ENCODE peak calls at places on chromosome 21, in eight cellular contexts. P, J, Q, D, N, W, Z and T are unnamed samples.

GRCh38 chr21:46161180-46161799 is 5.9 kb upstream of the FTCD start:
- DNase-seq in P (peak; percentile 20), J (no peak), Q (peak; percentile 27), D (no peak), N (peak; percentile 68), W (peak; percentile 45), Z (no peak), T (no peak)

GRCh38 chr21:36027352-36027751 is 33.0 kb downstream of the SETD4 start:
- DNase-seq in P (no peak), J (no peak), Q (no peak), D (no peak), N (no peak), W (peak; percentile 29), Z (no peak), T (no peak)

GRCh38 chr21:31557956-31558838 is 101.3 kb upstream of the SOD1 start:
- DNase-seq in P (peak; percentile 22), J (no peak), Q (peak; percentile 48), D (peak; percentile 51), N (peak; percentile 78), W (peak; percentile 53), Z (peak; percentile 65), T (peak; percentile 53)

GRCh38 chr21:44914176-44914874 is 6.4 kb downstream of the ITGB2 start:
- DNase-seq in P (peak; percentile 52), J (no peak), Q (no peak), D (no peak), N (no peak), W (no peak), Z (no peak), T (peak; percentile 87)

GRCh38 chr21:28489197-28489596 is 503.5 kb downstream of the LTN1 start:
- DNase-seq in P (no peak), J (no peak), Q (no peak), D (no peak), N (no peak), W (no peak), Z (no peak), T (no peak)

GRCh38 chr21:45433911-45434644 is 29.1 kb downstream of the COL18A1 start:
- DNase-seq in P (no peak), J (no peak), Q (no peak), D (no peak), N (no peak), W (no peak), Z (no peak), T (no peak)

GRCh38 chr21:40752125-40752524 is 94.8 kb downstream of the DSCAM start:
- DNase-seq in P (no peak), J (no peak), Q (peak; percentile 41), D (peak; percentile 30), N (no peak), W (no peak), Z (no peak), T (no peak)

GRCh38 chr21:27464643-27465042 is 497.8 kb upstream of the ADAMTS5 start:
- DNase-seq in P (no peak), J (no peak), Q (no peak), D (no peak), N (no peak), W (no peak), Z (no peak), T (no peak)

GRCh38 chr21:35043549-35043948 is 5.6 kb downstream of the RUNX1 start:
- DNase-seq in P (peak; percentile 48), J (no peak), Q (no peak), D (no peak), N (no peak), W (no peak), Z (no peak), T (peak; percentile 39)

GRCh38 chr21:44931137-44931500 is 8.7 kb upstream of the SLX9 start:
- DNase-seq in P (peak; percentile 80), J (no peak), Q (peak; percentile 36), D (no peak), N (no peak), W (peak; percentile 67), Z (no peak), T (peak; percentile 45)

GRCh38 chr21:27321791-27322190 is 354.9 kb upstream of the ADAMTS5 start:
- DNase-seq in P (no peak), J (no peak), Q (no peak), D (no peak), N (no peak), W (no peak), Z (no peak), T (no peak)

GRCh38 chr21:31560479-31560878 is 99.0 kb upstream of the SOD1 start:
- DNase-seq in P (no peak), J (no peak), Q (no peak), D (no peak), N (no peak), W (no peak), Z (no peak), T (no peak)

GRCh38 chr21:45309069-45309521 is 21.4 kb upstream of the POFUT2 start:
- DNase-seq in P (no peak), J (no peak), Q (peak; percentile 84), D (peak; percentile 89), N (no peak), W (peak; percentile 92), Z (peak; percentile 88), T (peak; percentile 65)

DNA sequence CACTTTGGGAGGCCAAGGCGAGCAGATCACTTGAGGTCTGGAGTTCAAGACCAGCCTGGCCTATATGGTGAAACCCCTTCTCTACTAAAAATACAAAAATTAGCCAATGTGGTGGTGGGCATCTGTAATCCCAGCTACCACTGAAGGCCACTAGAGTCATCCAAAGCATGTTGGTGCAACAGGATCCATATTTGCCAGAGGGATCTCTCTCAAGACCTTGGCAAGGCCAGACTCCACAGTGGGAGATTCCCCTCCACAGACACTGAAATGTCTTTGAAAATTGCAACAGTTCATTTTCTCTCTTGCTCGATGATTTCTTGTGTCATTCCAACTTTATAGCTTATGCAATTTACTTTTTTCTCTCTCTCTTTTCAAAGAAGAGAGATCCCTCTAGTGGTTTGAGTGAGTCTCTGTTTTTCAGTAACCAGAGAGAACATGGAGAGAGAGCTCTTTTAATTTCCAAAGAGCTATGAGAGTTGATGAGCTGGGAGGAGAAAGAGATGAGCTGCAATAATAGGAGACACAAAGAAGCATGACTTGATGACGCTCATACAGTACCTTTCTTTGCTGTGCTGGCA is 176.8 kb upstream of the USP25 start:
- DNase-seq in P (no peak), J (no peak), Q (no peak), D (no peak), N (no peak), W (no peak), Z (no peak), T (no peak)
- TF ChIP-seq CTCF in P (peak; percentile 35), J (no peak), Q (peak; percentile 67), D (peak; percentile 15), N (peak; percentile 69), W (peak; percentile 46), Z (peak; percentile 31), T (peak; percentile 46)

GRCh38 chr21:33864150-33864549 is 51.5 kb downstream of the ATP5PO start:
- DNase-seq in P (no peak), J (no peak), Q (no peak), D (no peak), N (no peak), W (no peak), Z (no peak), T (no peak)
- TF ChIP-seq CTCF in P (no peak), J (no peak), Q (no peak), D (no peak), N (no peak), W (no peak), Z (no peak), T (no peak)

GRCh38 chr21:39441502-39442475 is 3.8 kb downstream of the LCA5L start:
- DNase-seq in P (no peak), J (no peak), Q (no peak), D (peak; percentile 39), N (no peak), W (peak; percentile 75), Z (peak; percentile 38), T (peak; percentile 46)
- TF ChIP-seq CTCF in P (peak; percentile 86), J (peak; percentile 51), Q (peak; percentile 92), D (peak; percentile 55), N (peak; percentile 89), W (peak; percentile 51), Z (peak; percentile 63), T (peak; percentile 72)

GRCh38 chr21:41933259-41934079 is 20.3 kb downstream of the C2CD2 start:
- DNase-seq in P (no peak), J (no peak), Q (no peak), D (no peak), N (no peak), W (peak; percentile 69), Z (no peak), T (no peak)
- TF ChIP-seq CTCF in P (no peak), J (peak; percentile 14), Q (no peak), D (no peak), N (no peak), W (peak; percentile 31), Z (no peak), T (no peak)

GRCh38 chr21:38796426-38796825 is 9.3 kb upstream of the ETS2 start:
- DNase-seq in P (no peak), J (no peak), Q (no peak), D (no peak), N (no peak), W (no peak), Z (no peak), T (peak; percentile 60)
- TF ChIP-seq CTCF in P (peak; percentile 16), J (no peak), Q (no peak), D (no peak), N (no peak), W (no peak), Z (no peak), T (no peak)

GRCh38 chr21:42617476-42617875 is 35.9 kb upstream of the PDE9A start:
- DNase-seq in P (no peak), J (no peak), Q (no peak), D (no peak), N (no peak), W (no peak), Z (no peak), T (no peak)

GRCh38 chr21:42621166-42621827 is 32.1 kb upstream of the PDE9A start:
- DNase-seq in P (no peak), J (no peak), Q (no peak), D (peak; percentile 52), N (no peak), W (no peak), Z (no peak), T (no peak)

GRCh38 chr21:42616366-42617340 is 36.8 kb upstream of the PDE9A start:
- DNase-seq in P (no peak), J (no peak), Q (no peak), D (no peak), N (no peak), W (no peak), Z (no peak), T (peak; percentile 46)

GRCh38 chr21:42619841-42620240 is 33.6 kb upstream of the PDE9A start:
- DNase-seq in P (no peak), J (no peak), Q (no peak), D (no peak), N (no peak), W (no peak), Z (no peak), T (no peak)

GRCh38 chr21:42618713-42619112 is 34.7 kb upstream of the PDE9A start:
- DNase-seq in P (no peak), J (no peak), Q (no peak), D (no peak), N (no peak), W (no peak), Z (no peak), T (peak; percentile 11)
- TF ChIP-seq CTCF in P (no peak), J (no peak), Q (no peak), D (no peak), N (no peak), W (no peak), Z (no peak), T (no peak)

GRCh38 chr21:42225042-42225441 is 6.1 kb downstream of the ABCG1 start:
- DNase-seq in P (no peak), J (no peak), Q (no peak), D (no peak), N (no peak), W (no peak), Z (no peak), T (no peak)
- TF ChIP-seq CTCF in P (no peak), J (no peak), Q (no peak), D (no peak), N (no peak), W (no peak), Z (no peak), T (no peak)

GRCh38 chr21:26032263-26032662 is 138.3 kb downstream of the APP start:
- DNase-seq in P (no peak), J (no peak), Q (no peak), D (no peak), N (no peak), W (no peak), Z (no peak), T (peak; percentile 10)
- TF ChIP-seq CTCF in P (peak; percentile 25), J (no peak), Q (peak; percentile 42), D (no peak), N (no peak), W (no peak), Z (no peak), T (no peak)